ENCODE peak calls at places on chromosomes 13 and 19, in seven cellular contexts. V is PC-3, H is mesendoderm, Q is adipocyte, O is HCT116, C is DND-41, S is H1. W is an unnamed sample.

GRCh38 chr19:14135985-14136508 is 342 bp downstream of the ASF1B start:
- DNase-seq in V (no peak), H (no peak), Q (no peak), O (no peak), C (no peak), S (no peak), W (no peak)

GRCh38 chr13:28100149-28101121 is at the start of gene FLT3:
- DNase-seq in V (peak; percentile 32), H (peak; percentile 79), Q (peak; percentile 18), O (peak; percentile 51), C (peak; percentile 85), S (peak; percentile 49), W (peak; percentile 86)

GRCh38 chr13:55432814-55433213 is 1707.9 kb upstream of the PRR20A start:
- DNase-seq in V (peak; percentile 25), H (no peak), Q (no peak), O (no peak), C (no peak), S (no peak), W (no peak)

GRCh38 chr13:105519766-105520165 is 1015.7 kb downstream of the EFNB2 start:
- DNase-seq in V (no peak), H (no peak), Q (peak; percentile 68), O (no peak), C (no peak), S (no peak), W (no peak)

GRCh38 chr19:38666662-38667448 is 19.4 kb downstream of the ACTN4 start:
- DNase-seq in V (peak; percentile 65), H (peak; percentile 96), Q (peak; percentile 81), O (no peak), C (no peak), S (no peak), W (no peak)

GRCh38 chr19:2226840-2227360 is 9.2 kb downstream of the PLEKHJ1 start:
- DNase-seq in V (no peak), H (no peak), Q (no peak), O (no peak), C (no peak), S (no peak), W (no peak)

GRCh38 chr13:27549406-27549981 is 70.8 kb downstream of the LNX2 start:
- DNase-seq in V (peak; percentile 86), H (no peak), Q (no peak), O (no peak), C (no peak), S (no peak), W (no peak)

GRCh38 chr19:41926028-41926860 is 2.0 kb downstream of the ERFL start:
- DNase-seq in V (no peak), H (no peak), Q (no peak), O (no peak), C (no peak), S (no peak), W (no peak)

GRCh38 chr19:2461751-2462634 is 5.2 kb upstream of the LMNB2 start:
- DNase-seq in V (peak; percentile 81), H (peak; percentile 80), Q (peak; percentile 73), O (peak; percentile 60), C (no peak), S (no peak), W (peak; percentile 81)

GRCh38 chr19:35116085-35116801 is 620 bp downstream of the FXYD3 start:
- DNase-seq in V (peak; percentile 76), H (no peak), Q (no peak), O (no peak), C (no peak), S (no peak), W (no peak)

GRCh38 chr13:38135590-38135989 is 214.1 kb upstream of the UFM1 start:
- DNase-seq in V (peak; percentile 14), H (no peak), Q (no peak), O (no peak), C (no peak), S (no peak), W (no peak)

DNA sequence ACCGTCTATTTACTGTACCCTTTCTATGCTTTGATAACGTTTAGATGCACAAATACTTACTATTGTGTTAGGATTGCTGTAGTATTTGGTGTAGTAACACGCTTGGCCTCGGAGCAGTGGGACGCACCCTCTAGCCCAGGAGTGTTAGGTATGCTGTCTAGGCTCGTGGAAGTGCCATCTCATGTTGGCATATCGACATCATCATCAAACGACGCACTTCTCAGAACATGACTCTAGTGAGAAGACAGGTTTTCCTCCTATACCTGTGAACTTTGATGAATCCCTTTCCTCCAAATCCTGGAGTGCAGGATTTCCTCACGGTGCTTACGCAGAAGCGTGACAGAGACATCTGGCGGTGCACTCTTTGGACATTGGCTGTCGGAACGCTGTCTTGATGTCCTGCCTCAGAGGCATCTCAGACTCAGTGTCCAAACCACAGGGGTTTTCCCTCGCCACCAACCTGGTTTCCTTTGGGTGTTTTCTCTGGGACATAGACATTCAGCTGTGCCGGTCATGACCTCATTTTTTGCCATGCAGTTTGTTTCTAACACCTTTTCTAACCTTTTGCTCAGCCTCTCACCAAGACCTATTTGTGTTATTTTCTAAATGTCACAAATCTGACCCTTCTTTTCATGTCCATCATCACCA is 6.3 kb downstream of the SNRNP70 start:
- DNase-seq in V (no peak), H (no peak), Q (no peak), O (no peak), C (no peak), S (no peak), W (no peak)
- H3K36me3 ChIP-seq in V (peaks cover 33% of the 10 kb centered on the region), H (peaks cover 31% of the 10 kb centered on the region), Q (peaks cover 81% of the 10 kb centered on the region), O (peaks cover 45% of the 10 kb centered on the region), C (peaks cover 94% of the 10 kb centered on the region), S (peaks cover 76% of the 10 kb centered on the region), W (peaks cover 90% of the 10 kb centered on the region)

DNA sequence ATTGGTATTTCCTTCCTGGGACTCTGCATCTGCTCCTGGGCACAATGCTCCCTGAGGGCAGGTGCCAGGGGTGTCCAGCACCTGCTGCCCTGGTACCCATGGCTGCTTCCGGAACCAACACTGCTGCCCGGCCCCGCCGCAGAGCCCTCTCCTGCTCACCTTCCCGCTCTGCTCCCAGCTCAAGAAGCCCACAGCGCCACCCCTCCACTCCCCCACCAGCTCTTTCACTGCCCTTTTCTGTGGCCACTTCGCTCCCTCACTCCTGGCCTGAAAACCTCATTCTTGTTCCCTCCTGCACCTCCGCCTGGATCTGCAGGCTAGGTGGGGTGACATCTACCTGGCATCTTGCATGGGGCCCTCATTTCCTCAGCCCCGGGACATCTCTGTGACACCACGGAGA is 6.4 kb downstream of the ZNF787 start:
- DNase-seq in V (no peak), H (no peak), Q (no peak), O (no peak), C (no peak), S (no peak), W (peak; percentile 49)
- H3K9ac ChIP-seq in V (no peak overlapping the region), H (no peak overlapping the region), Q (no peak overlapping the region), O (no peak overlapping the region), C (no peak overlapping the region), S (no peak overlapping the region), W (no peak overlapping the region)

GRCh38 chr19:44882063-44882462 is 9.0 kb upstream of the TOMM40 start:
- DNase-seq in V (no peak), H (no peak), Q (no peak), O (no peak), C (no peak), S (no peak), W (no peak)
- H3K36me3 ChIP-seq in V (no peaks in the 10 kb centered on the region), H (peaks cover 11% of the 10 kb centered on the region), Q (peaks cover 9% of the 10 kb centered on the region), O (peaks cover 3% of the 10 kb centered on the region), C (no peaks in the 10 kb centered on the region), S (peaks cover 60% of the 10 kb centered on the region), W (peaks cover 43% of the 10 kb centered on the region)

GRCh38 chr13:99495478-99496321 is 5.6 kb upstream of the TM9SF2 start:
- DNase-seq in V (no peak), H (no peak), Q (peak; percentile 17), O (no peak), C (peak; percentile 13), S (no peak), W (no peak)
- H3K9ac ChIP-seq in V (no peak overlapping the region), H (no peak overlapping the region), Q (peak overlapping the region; percentile 76), O (peak overlapping the region; percentile 32), C (peak overlapping the region; percentile 58), S (no peak overlapping the region), W (no peak overlapping the region)

DNA sequence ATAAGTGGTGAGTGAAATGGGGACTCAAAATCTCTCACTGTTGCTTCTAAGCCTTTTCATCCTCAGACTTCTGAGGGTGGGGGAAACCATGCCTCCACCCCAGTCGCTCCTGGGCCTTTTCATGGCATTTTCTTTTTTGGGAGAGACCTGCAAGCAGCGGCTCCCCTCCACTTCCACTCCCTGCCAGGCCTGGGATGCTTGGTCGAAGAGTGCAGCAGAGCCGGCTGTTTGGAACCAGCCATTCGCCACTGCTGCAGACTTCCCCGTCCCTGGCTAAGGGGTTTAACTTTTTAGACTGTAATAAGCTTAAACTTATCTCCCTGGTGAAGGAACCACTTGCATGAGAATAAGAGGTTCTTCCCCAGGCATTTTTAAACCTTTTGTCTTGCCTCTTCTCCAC is 617.2 kb downstream of the PCDH9 start:
- DNase-seq in V (no peak), H (no peak), Q (no peak), O (no peak), C (no peak), S (no peak), W (no peak)
- H3K36me3 ChIP-seq in V (no peaks in the 10 kb centered on the region), H (no peaks in the 10 kb centered on the region), Q (no peaks in the 10 kb centered on the region), O (no peaks in the 10 kb centered on the region), C (no peaks in the 10 kb centered on the region), S (no peaks in the 10 kb centered on the region), W (no peaks in the 10 kb centered on the region)

DNA sequence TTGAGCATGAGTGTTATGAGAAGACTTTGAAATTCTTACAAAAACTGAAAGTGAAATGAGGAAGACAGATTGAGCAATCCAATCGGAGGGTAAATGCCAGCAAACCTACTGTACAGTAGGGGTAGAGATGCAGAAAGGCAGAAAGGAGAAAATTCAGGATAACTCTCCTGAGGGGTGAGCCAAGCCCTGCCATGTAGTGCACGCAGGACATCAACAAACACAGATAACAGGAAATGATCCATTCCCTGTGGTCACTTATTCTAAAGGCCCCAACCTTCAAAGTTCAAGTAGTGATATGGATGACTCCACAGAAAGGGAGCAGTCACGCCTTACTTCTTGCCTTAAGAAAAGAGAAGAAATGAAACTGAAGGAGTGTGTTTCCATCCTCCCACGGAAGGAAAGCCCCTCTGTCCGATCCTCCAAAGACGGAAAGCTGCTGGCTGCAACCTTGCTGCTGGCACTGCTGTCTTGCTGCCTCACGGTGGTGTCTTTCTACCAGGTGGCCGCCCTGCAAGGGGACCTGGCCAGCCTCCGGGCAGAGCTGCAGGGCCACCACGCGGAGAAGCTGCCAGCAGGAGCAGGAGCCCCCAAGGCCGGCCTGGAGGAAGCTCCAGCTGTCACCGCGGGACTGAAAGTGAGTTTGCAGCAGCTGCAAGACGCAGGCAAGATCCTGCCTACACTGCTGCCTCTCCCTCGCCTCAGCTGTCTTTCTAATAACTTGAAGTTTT is at the start of gene TNFSF13B:
- DNase-seq in V (no peak), H (peak; percentile 74), Q (peak; percentile 75), O (no peak), C (no peak), S (peak; percentile 9), W (peak; percentile 91)
- H3K9ac ChIP-seq in V (no peak within 1 kb of the TSS), H (no peak within 1 kb of the TSS), Q (peak within 1 kb of the TSS; percentile 74), O (no peak within 1 kb of the TSS), C (no peak within 1 kb of the TSS), S (no peak within 1 kb of the TSS), W (no peak within 1 kb of the TSS)

GRCh38 chr13:113457510-113457909 is 4.2 kb upstream of the ADPRHL1 start:
- DNase-seq in V (no peak), H (no peak), Q (no peak), O (no peak), C (no peak), S (no peak), W (no peak)
- H3K36me3 ChIP-seq in V (peaks cover 3% of the 10 kb centered on the region), H (peaks cover 16% of the 10 kb centered on the region), Q (peaks cover 59% of the 10 kb centered on the region), O (peaks cover 24% of the 10 kb centered on the region), C (peaks cover 71% of the 10 kb centered on the region), S (peaks cover 61% of the 10 kb centered on the region), W (peaks cover 72% of the 10 kb centered on the region)